ENCODE peak calls at places on chromosomes 1 and 21, in ten cellular contexts. M, A, B, D, N, O, S, Q, W and H are unnamed samples. For H3K4me1, the result is how much of the 10 kb centered on the place peaks cover.

GRCh38 chr1:232578681-232579195 is 51.2 kb downstream of the SIPA1L2 start:
- DNase-seq in M (no peak), A (no peak), B (no peak), D (no peak), N (no peak), O (no peak), S (no peak), Q (peak), W (no peak), H (no peak)

GRCh38 chr1:58047265-58047858 is 499.2 kb downstream of the OMA1 start:
- DNase-seq in M (peak), A (no peak), B (peak), D (no peak), N (peak), O (no peak), S (peak), Q (peak), W (no peak), H (no peak)

GRCh38 chr1:91804546-91805023 is 81.4 kb downstream of the TGFBR3 start:
- DNase-seq in M (no peak), A (no peak), B (no peak), D (no peak), N (no peak), O (no peak), S (peak), Q (peak), W (no peak), H (peak)

GRCh38 chr1:116521186-116521585 is 49.6 kb downstream of the CD58 start:
- DNase-seq in M (no peak), A (peak), B (no peak), D (no peak), N (no peak), O (no peak), S (no peak), Q (peak), W (no peak), H (no peak)

GRCh38 chr1:195745170-195746009 is 862.9 kb downstream of the KCNT2 start:
- DNase-seq in M (no peak), A (peak), B (no peak), D (no peak), N (no peak), O (no peak), S (no peak), Q (no peak), W (no peak), H (no peak)

GRCh38 chr1:94382163-94382562 is 36.0 kb upstream of the ABCD3 start:
- DNase-seq in M (no peak), A (no peak), B (no peak), D (no peak), N (no peak), O (peak), S (no peak), Q (no peak), W (peak), H (no peak)

GRCh38 chr1:5810553-5811270 is 181.5 kb downstream of the NPHP4 start:
- DNase-seq in M (peak), A (no peak), B (no peak), D (no peak), N (no peak), O (no peak), S (no peak), Q (no peak), W (no peak), H (no peak)

GRCh38 chr1:172125812-172126430 is 284.6 kb downstream of the DNM3 start:
- DNase-seq in M (no peak), A (no peak), B (no peak), D (no peak), N (no peak), O (no peak), S (no peak), Q (no peak), W (no peak), H (no peak)

GRCh38 chr1:78254517-78254916 is 208.8 kb downstream of the GIPC2 start:
- DNase-seq in M (no peak), A (peak), B (no peak), D (no peak), N (no peak), O (no peak), S (no peak), Q (peak), W (no peak), H (no peak)

GRCh38 chr1:85116856-85117255 is 68.6 kb upstream of the MCOLN3 start:
- DNase-seq in M (no peak), A (no peak), B (no peak), D (no peak), N (no peak), O (no peak), S (no peak), Q (no peak), W (no peak), H (no peak)

GRCh38 chr1:167705250-167705649 is 16.5 kb upstream of the MPZL1 start:
- DNase-seq in M (no peak), A (no peak), B (peak), D (no peak), N (no peak), O (no peak), S (no peak), Q (no peak), W (no peak), H (peak)

GRCh38 chr1:221515496-221515895 is 226.4 kb downstream of the DUSP10 start:
- DNase-seq in M (no peak), A (no peak), B (no peak), D (no peak), N (no peak), O (no peak), S (no peak), Q (no peak), W (no peak), H (no peak)

GRCh38 chr1:36154765-36155559 is 998 bp upstream of the MAP7D1 start:
- DNase-seq in M (no peak), A (no peak), B (peak), D (peak), N (no peak), O (no peak), S (no peak), Q (peak), W (no peak), H (no peak)

GRCh38 chr21:30463713-30464112 is 16.5 kb downstream of the KRTAP19-1 start:
- DNase-seq in M (no peak), A (no peak), B (peak), D (no peak), N (peak), O (no peak), S (peak), Q (no peak), W (no peak), H (no peak)

GRCh38 chr1:228899421-228899956 is 164.2 kb downstream of the RHOU start:
- DNase-seq in M (no peak), A (no peak), B (no peak), D (no peak), N (no peak), O (no peak), S (no peak), Q (no peak), W (no peak), H (no peak)

GRCh38 chr1:87120779-87121178 is 206.3 kb downstream of the HS2ST1 start:
- DNase-seq in M (no peak), A (no peak), B (peak), D (no peak), N (no peak), O (no peak), S (peak), Q (no peak), W (no peak), H (no peak)

GRCh38 chr1:1777950-1778826 is at the start of gene NADK:
- DNase-seq in M (peak), A (peak), B (peak), D (peak), N (peak), O (peak), S (peak), Q (peak), W (peak), H (peak)

GRCh38 chr1:232983817-232984567 is 33.6 kb downstream of the NTPCR start:
- DNase-seq in M (no peak), A (no peak), B (no peak), D (no peak), N (no peak), O (no peak), S (no peak), Q (no peak), W (no peak), H (no peak)

GRCh38 chr1:183368213-183369108 is 49.7 kb downstream of the NMNAT2 start:
- DNase-seq in M (no peak), A (no peak), B (peak), D (no peak), N (no peak), O (no peak), S (no peak), Q (no peak), W (no peak), H (no peak)

GRCh38 chr21:36499578-36500471 is 19.9 kb upstream of the CLDN14 start:
- DNase-seq in M (no peak), A (no peak), B (no peak), D (no peak), N (no peak), O (peak), S (no peak), Q (peak), W (peak), H (no peak)

GRCh38 chr1:200546577-200546976 is 74.0 kb downstream of the KIF14 start:
- DNase-seq in M (no peak), A (no peak), B (no peak), D (no peak), N (no peak), O (no peak), S (no peak), Q (no peak), W (no peak), H (no peak)

GRCh38 chr1:57345916-57346315 is 77.9 kb downstream of the DAB1 start:
- DNase-seq in M (no peak), A (no peak), B (no peak), D (no peak), N (no peak), O (no peak), S (no peak), Q (no peak), W (no peak), H (no peak)

GRCh38 chr21:22890656-22891055 is 1892.4 kb downstream of the NCAM2 start:
- DNase-seq in M (no peak), A (no peak), B (no peak), D (no peak), N (no peak), O (no peak), S (no peak), Q (no peak), W (no peak), H (no peak)

GRCh38 chr21:33377221-33377620 is 26.0 kb upstream of the IFNGR2 start:
- DNase-seq in M (no peak), A (no peak), B (no peak), D (no peak), N (no peak), O (no peak), S (no peak), Q (no peak), W (no peak), H (no peak)

GRCh38 chr1:228996286-228996685 is 261.0 kb downstream of the RHOU start:
- DNase-seq in M (no peak), A (no peak), B (no peak), D (no peak), N (no peak), O (no peak), S (no peak), Q (no peak), W (no peak), H (no peak)

GRCh38 chr1:8925406-8925805 is 20.3 kb upstream of the CA6 start:
- DNase-seq in M (no peak), A (no peak), B (no peak), D (no peak), N (no peak), O (no peak), S (no peak), Q (no peak), W (no peak), H (no peak)
- H3K4me1 ChIP-seq in M (under half), A (under half), B (under half), D (under half), N (under half), O (under half), S (under half), Q (under half), W (under half), H (under half)

GRCh38 chr1:162216604-162217003 is 147.1 kb downstream of the NOS1AP start:
- DNase-seq in M (no peak), A (no peak), B (no peak), D (no peak), N (no peak), O (no peak), S (no peak), Q (no peak), W (no peak), H (no peak)

GRCh38 chr1:162218975-162219374 is 149.5 kb downstream of the NOS1AP start:
- DNase-seq in M (no peak), A (no peak), B (no peak), D (no peak), N (no peak), O (no peak), S (no peak), Q (no peak), W (no peak), H (no peak)

GRCh38 chr1:162218546-162218945 is 149.1 kb downstream of the NOS1AP start:
- DNase-seq in M (no peak), A (no peak), B (no peak), D (no peak), N (no peak), O (no peak), S (no peak), Q (no peak), W (no peak), H (no peak)

GRCh38 chr1:162215902-162216301 is 146.4 kb downstream of the NOS1AP start:
- DNase-seq in M (no peak), A (no peak), B (peak), D (no peak), N (peak), O (no peak), S (no peak), Q (peak), W (peak), H (no peak)

DNA sequence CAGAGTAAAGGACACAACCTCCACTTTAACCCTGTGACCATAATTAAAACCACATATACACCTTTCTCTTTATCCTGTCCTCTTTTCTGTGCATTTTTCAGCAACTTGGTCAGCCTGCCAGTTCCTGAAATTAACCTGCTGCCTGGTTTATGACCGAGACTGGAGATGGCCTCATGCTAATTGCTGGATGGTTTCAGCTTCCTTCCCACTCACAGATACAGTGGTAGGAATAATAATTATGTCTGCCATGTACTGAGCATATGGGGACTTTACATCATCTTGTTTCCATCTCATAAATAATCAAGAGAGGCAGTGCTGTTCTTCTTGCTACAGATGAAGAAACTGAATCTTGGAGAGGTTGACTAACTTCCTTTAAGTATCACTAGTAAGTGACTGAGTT is 148.2 kb downstream of the NOS1AP start:
- DNase-seq in M (no peak), A (no peak), B (no peak), D (no peak), N (no peak), O (no peak), S (no peak), Q (no peak), W (no peak), H (no peak)
- H3K4me1 ChIP-seq in M (under half), A (under half), B (half or more), D (under half), N (under half), O (half or more), S (under half), Q (half or more), W (under half), H (under half)

GRCh38 chr1:174960362-174960761 is 39.4 kb upstream of the CACYBP start:
- DNase-seq in M (no peak), A (no peak), B (no peak), D (no peak), N (no peak), O (no peak), S (no peak), Q (no peak), W (no peak), H (no peak)
- H3K4me1 ChIP-seq in M (under half), A (under half), B (under half), D (under half), N (under half), O (under half), S (under half), Q (under half), W (under half), H (under half)

GRCh38 chr1:3900969-3901529 is 977 bp upstream of the C1orf174 start:
- DNase-seq in M (peak), A (peak), B (peak), D (peak), N (peak), O (peak), S (peak), Q (peak), W (peak), H (peak)
- H3K4me1 ChIP-seq in M (under half), A (under half), B (under half), D (under half), N (under half), O (under half), S (under half), Q (under half), W (under half), H (under half)

DNA sequence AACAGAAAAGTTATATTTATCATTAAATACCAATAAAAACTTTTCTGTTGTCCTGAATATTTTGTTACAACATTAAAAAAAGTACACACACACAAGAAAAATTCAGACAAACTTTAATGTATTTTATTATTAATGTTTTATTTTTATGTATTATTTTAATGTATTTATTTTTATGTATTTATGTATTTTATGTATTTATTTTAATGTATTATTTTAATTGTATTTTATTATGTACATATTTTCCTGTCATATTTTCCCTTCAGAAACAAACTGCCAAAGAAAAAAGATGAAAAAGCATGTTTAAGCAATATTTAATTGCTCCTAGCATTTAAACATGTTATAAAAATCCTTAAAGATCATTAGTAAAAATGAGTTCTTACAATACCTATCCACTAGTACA is 222.1 kb downstream of the RERE start:
- DNase-seq in M (no peak), A (no peak), B (no peak), D (no peak), N (no peak), O (no peak), S (no peak), Q (no peak), W (no peak), H (no peak)
- H3K4me1 ChIP-seq in M (under half), A (under half), B (half or more), D (under half), N (under half), O (half or more), S (under half), Q (half or more), W (under half), H (under half)